ENCODE peak calls at places on chromosome 1, in ten cellular contexts. Y, Q, D, I, J, K, E, N, B and L are unnamed samples.

GRCh38 chr1:162019006-162019405 is 4.7 kb downstream of the OLFML2B start:
- DNase-seq in K (no peak), I (no peak), N (peak), J (no peak), D (peak), B (peak), Y (no peak), E (peak), Q (no peak), L (peak)

GRCh38 chr1:19654886-19655717 is 9.6 kb upstream of the HTR6 start:
- DNase-seq in I (no peak), K (no peak), D (no peak), E (no peak), Y (no peak), B (no peak), N (no peak), J (no peak), Q (no peak), L (no peak)

GRCh38 chr1:9265037-9265436 is 27.7 kb upstream of the SPSB1 start:
- DNase-seq in B (no peak), D (no peak), E (no peak), I (no peak), N (no peak), Q (no peak), K (no peak), Y (no peak), J (no peak), L (no peak)

GRCh38 chr1:114700026-114700600 is 4.8 kb upstream of the AMPD1 start:
- DNase-seq in J (no peak), B (no peak), I (no peak), K (no peak), E (no peak), N (no peak), Q (no peak), Y (no peak), D (no peak), L (no peak)

GRCh38 chr1:234107416-234108021 is 203.0 kb downstream of the SLC35F3 start:
- DNase-seq in E (no peak), N (no peak), B (no peak), D (no peak), Q (no peak), I (no peak), J (no peak), Y (no peak), K (no peak), L (no peak)

GRCh38 chr1:183582021-183582746 is 8.1 kb downstream of the NCF2 start:
- DNase-seq in J (no peak), I (no peak), D (no peak), Q (no peak), E (no peak), K (no peak), N (no peak), B (no peak), Y (no peak), L (no peak)

GRCh38 chr1:46528297-46528955 is 23.0 kb downstream of the KNCN start:
- DNase-seq in K (no peak), J (no peak), N (no peak), Q (no peak), D (peak), E (no peak), I (no peak), B (peak), Y (no peak), L (peak)

GRCh38 chr1:208065862-208066261 is 154.9 kb upstream of the CD34 start:
- DNase-seq in D (peak), B (no peak), Y (peak), J (no peak), I (no peak), Q (no peak), E (no peak), N (no peak), K (no peak), L (peak)

GRCh38 chr1:165824269-165824643 is 3.2 kb upstream of the UCK2 start:
- DNase-seq in K (no peak), Q (no peak), J (no peak), N (no peak), D (no peak), E (no peak), B (no peak), Y (no peak), I (no peak), L (peak)

GRCh38 chr1:26744075-26744958 is 43.4 kb upstream of the PIGV start:
- DNase-seq in B (peak), J (peak), Y (peak), I (peak), K (no peak), N (peak), E (peak), Q (peak), D (peak), L (peak)

GRCh38 chr1:221350091-221350490 is 391.8 kb downstream of the DUSP10 start:
- DNase-seq in N (no peak), K (no peak), B (no peak), Q (no peak), Y (no peak), E (no peak), J (peak), D (no peak), I (no peak), L (no peak)

GRCh38 chr1:168709896-168710305 is 19.1 kb downstream of the DPT start:
- DNase-seq in K (no peak), J (no peak), I (no peak), D (peak), E (no peak), Y (peak), N (peak), Q (no peak), B (peak), L (peak)

GRCh38 chr1:96473791-96474452 is 247.7 kb upstream of the PTBP2 start:
- DNase-seq in E (no peak), Q (no peak), B (peak), Y (peak), K (no peak), J (no peak), I (no peak), D (peak), N (peak), L (peak)

GRCh38 chr1:43980255-43981134 is 1.5 kb downstream of the B4GALT2 start:
- DNase-seq in Y (no peak), D (peak), E (no peak), B (peak), J (no peak), K (no peak), N (peak), I (no peak), Q (no peak), L (peak)

GRCh38 chr1:46488343-46489168 is 1.1 kb upstream of the DMBX1 start:
- DNase-seq in B (no peak), D (no peak), I (no peak), K (no peak), J (no peak), E (no peak), N (peak), Y (no peak), Q (peak), L (peak)

GRCh38 chr1:243280571-243281129 is 24.8 kb downstream of the SDCCAG8 start:
- DNase-seq in I (no peak), K (no peak), J (no peak), Y (no peak), Q (no peak), B (no peak), D (no peak), E (no peak), N (no peak), L (no peak)